ENCODE peak calls at places on chromosomes 6 and 20, in six cellular contexts. One of them, this sample, is unnamed.

GRCh38 chr6:36241728-36242127 is 28.1 kb upstream of the PNPLA1 start:
- DNase-seq in activated T-helper 9 cell treated with anti-CD3 and anti-CD28 coated beads, Interleukin-2, amount 50 U/mL, for 16 hours: no peak
- DNase-seq in mammary epithelial cell: no peak
- DNase-seq in activated CD4-positive, CD25-positive, alpha-beta regulatory T cell: no peak
- DNase-seq in foreskin melanocyte: no peak
- DNase-seq in activated CD4-positive, alpha-beta T cell treated with anti-CD3 and anti-CD28 coated beads for 36 hours: peak
- DNase-seq in this sample: no peak

GRCh38 chr6:28393912-28394662 is 5.5 kb downstream of the ZSCAN12 start:
- DNase-seq in activated T-helper 9 cell treated with anti-CD3 and anti-CD28 coated beads, Interleukin-2, amount 50 U/mL, for 16 hours: no peak
- DNase-seq in mammary epithelial cell: no peak
- DNase-seq in activated CD4-positive, CD25-positive, alpha-beta regulatory T cell: no peak
- DNase-seq in foreskin melanocyte: no peak
- DNase-seq in activated CD4-positive, alpha-beta T cell treated with anti-CD3 and anti-CD28 coated beads for 36 hours: no peak
- DNase-seq in this sample: no peak

GRCh38 chr6:17473554-17473953 is 80.2 kb downstream of the CAP2 start:
- DNase-seq in activated T-helper 9 cell treated with anti-CD3 and anti-CD28 coated beads, Interleukin-2, amount 50 U/mL, for 16 hours: no peak
- DNase-seq in mammary epithelial cell: no peak
- DNase-seq in activated CD4-positive, CD25-positive, alpha-beta regulatory T cell: no peak
- DNase-seq in foreskin melanocyte: peak
- DNase-seq in activated CD4-positive, alpha-beta T cell treated with anti-CD3 and anti-CD28 coated beads for 36 hours: no peak
- DNase-seq in this sample: no peak

GRCh38 chr20:59007758-59008511 is 881 bp upstream of the CTSZ start:
- DNase-seq in activated T-helper 9 cell treated with anti-CD3 and anti-CD28 coated beads, Interleukin-2, amount 50 U/mL, for 16 hours: no peak
- DNase-seq in mammary epithelial cell: no peak
- DNase-seq in activated CD4-positive, CD25-positive, alpha-beta regulatory T cell: no peak
- DNase-seq in foreskin melanocyte: no peak
- DNase-seq in activated CD4-positive, alpha-beta T cell treated with anti-CD3 and anti-CD28 coated beads for 36 hours: no peak
- DNase-seq in this sample: peak

GRCh38 chr20:6707231-6707870 is 60.1 kb upstream of the BMP2 start:
- DNase-seq in activated T-helper 9 cell treated with anti-CD3 and anti-CD28 coated beads, Interleukin-2, amount 50 U/mL, for 16 hours: no peak
- DNase-seq in mammary epithelial cell: no peak
- DNase-seq in activated CD4-positive, CD25-positive, alpha-beta regulatory T cell: no peak
- DNase-seq in foreskin melanocyte: no peak
- DNase-seq in activated CD4-positive, alpha-beta T cell treated with anti-CD3 and anti-CD28 coated beads for 36 hours: no peak
- DNase-seq in this sample: no peak

GRCh38 chr6:127539292-127539691 is 20.2 kb upstream of the MTCL3 start:
- DNase-seq in activated T-helper 9 cell treated with anti-CD3 and anti-CD28 coated beads, Interleukin-2, amount 50 U/mL, for 16 hours: no peak
- DNase-seq in mammary epithelial cell: no peak
- DNase-seq in activated CD4-positive, CD25-positive, alpha-beta regulatory T cell: no peak
- DNase-seq in foreskin melanocyte: no peak
- DNase-seq in activated CD4-positive, alpha-beta T cell treated with anti-CD3 and anti-CD28 coated beads for 36 hours: no peak
- DNase-seq in this sample: no peak

GRCh38 chr20:59823030-59823423 is 110.4 kb downstream of the SYCP2 start:
- DNase-seq in activated T-helper 9 cell treated with anti-CD3 and anti-CD28 coated beads, Interleukin-2, amount 50 U/mL, for 16 hours: no peak
- DNase-seq in mammary epithelial cell: no peak
- DNase-seq in activated CD4-positive, CD25-positive, alpha-beta regulatory T cell: no peak
- DNase-seq in foreskin melanocyte: no peak
- DNase-seq in activated CD4-positive, alpha-beta T cell treated with anti-CD3 and anti-CD28 coated beads for 36 hours: no peak
- DNase-seq in this sample: no peak

GRCh38 chr6:16514249-16514648 is 247.0 kb downstream of the ATXN1 start:
- DNase-seq in activated T-helper 9 cell treated with anti-CD3 and anti-CD28 coated beads, Interleukin-2, amount 50 U/mL, for 16 hours: no peak
- DNase-seq in mammary epithelial cell: peak
- DNase-seq in activated CD4-positive, CD25-positive, alpha-beta regulatory T cell: no peak
- DNase-seq in foreskin melanocyte: no peak
- DNase-seq in activated CD4-positive, alpha-beta T cell treated with anti-CD3 and anti-CD28 coated beads for 36 hours: peak
- DNase-seq in this sample: no peak

GRCh38 chr6:15586528-15586927 is 76.3 kb downstream of the DTNBP1 start:
- DNase-seq in activated T-helper 9 cell treated with anti-CD3 and anti-CD28 coated beads, Interleukin-2, amount 50 U/mL, for 16 hours: no peak
- DNase-seq in mammary epithelial cell: no peak
- DNase-seq in activated CD4-positive, CD25-positive, alpha-beta regulatory T cell: no peak
- DNase-seq in foreskin melanocyte: no peak
- DNase-seq in activated CD4-positive, alpha-beta T cell treated with anti-CD3 and anti-CD28 coated beads for 36 hours: peak
- DNase-seq in this sample: no peak

GRCh38 chr20:7967199-7967844 is 27.1 kb upstream of the HAO1 start:
- DNase-seq in activated T-helper 9 cell treated with anti-CD3 and anti-CD28 coated beads, Interleukin-2, amount 50 U/mL, for 16 hours: no peak
- DNase-seq in mammary epithelial cell: peak
- DNase-seq in activated CD4-positive, CD25-positive, alpha-beta regulatory T cell: no peak
- DNase-seq in foreskin melanocyte: no peak
- DNase-seq in activated CD4-positive, alpha-beta T cell treated with anti-CD3 and anti-CD28 coated beads for 36 hours: no peak
- DNase-seq in this sample: no peak

GRCh38 chr6:150747155-150747554 is 118.3 kb upstream of the MTHFD1L start:
- DNase-seq in activated T-helper 9 cell treated with anti-CD3 and anti-CD28 coated beads, Interleukin-2, amount 50 U/mL, for 16 hours: no peak
- DNase-seq in mammary epithelial cell: no peak
- DNase-seq in activated CD4-positive, CD25-positive, alpha-beta regulatory T cell: no peak
- DNase-seq in foreskin melanocyte: no peak
- DNase-seq in activated CD4-positive, alpha-beta T cell treated with anti-CD3 and anti-CD28 coated beads for 36 hours: no peak
- DNase-seq in this sample: no peak

GRCh38 chr6:157748839-157749571 is 74.0 kb upstream of the SNX9 start:
- DNase-seq in activated T-helper 9 cell treated with anti-CD3 and anti-CD28 coated beads, Interleukin-2, amount 50 U/mL, for 16 hours: no peak
- DNase-seq in mammary epithelial cell: no peak
- DNase-seq in activated CD4-positive, CD25-positive, alpha-beta regulatory T cell: no peak
- DNase-seq in foreskin melanocyte: no peak
- DNase-seq in activated CD4-positive, alpha-beta T cell treated with anti-CD3 and anti-CD28 coated beads for 36 hours: no peak
- DNase-seq in this sample: no peak

GRCh38 chr6:39961178-39961577 is 26.9 kb upstream of the MOCS1 start:
- DNase-seq in activated T-helper 9 cell treated with anti-CD3 and anti-CD28 coated beads, Interleukin-2, amount 50 U/mL, for 16 hours: no peak
- DNase-seq in mammary epithelial cell: peak
- DNase-seq in activated CD4-positive, CD25-positive, alpha-beta regulatory T cell: no peak
- DNase-seq in foreskin melanocyte: no peak
- DNase-seq in activated CD4-positive, alpha-beta T cell treated with anti-CD3 and anti-CD28 coated beads for 36 hours: no peak
- DNase-seq in this sample: no peak

GRCh38 chr6:52788478-52788877 is 15.1 kb downstream of the GSTA1 start:
- DNase-seq in activated T-helper 9 cell treated with anti-CD3 and anti-CD28 coated beads, Interleukin-2, amount 50 U/mL, for 16 hours: no peak
- DNase-seq in mammary epithelial cell: no peak
- DNase-seq in activated CD4-positive, CD25-positive, alpha-beta regulatory T cell: no peak
- DNase-seq in foreskin melanocyte: no peak
- DNase-seq in activated CD4-positive, alpha-beta T cell treated with anti-CD3 and anti-CD28 coated beads for 36 hours: no peak
- DNase-seq in this sample: no peak

GRCh38 chr6:166716910-166717617 is 90.0 kb upstream of the RPS6KA2 start:
- DNase-seq in activated T-helper 9 cell treated with anti-CD3 and anti-CD28 coated beads, Interleukin-2, amount 50 U/mL, for 16 hours: no peak
- DNase-seq in mammary epithelial cell: no peak
- DNase-seq in activated CD4-positive, CD25-positive, alpha-beta regulatory T cell: no peak
- DNase-seq in foreskin melanocyte: no peak
- DNase-seq in activated CD4-positive, alpha-beta T cell treated with anti-CD3 and anti-CD28 coated beads for 36 hours: no peak
- DNase-seq in this sample: no peak

GRCh38 chr20:3896302-3896701 is 7.1 kb downstream of the PANK2 start:
- DNase-seq in activated T-helper 9 cell treated with anti-CD3 and anti-CD28 coated beads, Interleukin-2, amount 50 U/mL, for 16 hours: no peak
- DNase-seq in mammary epithelial cell: no peak
- DNase-seq in activated CD4-positive, CD25-positive, alpha-beta regulatory T cell: no peak
- DNase-seq in foreskin melanocyte: no peak
- DNase-seq in activated CD4-positive, alpha-beta T cell treated with anti-CD3 and anti-CD28 coated beads for 36 hours: no peak
- DNase-seq in this sample: no peak

GRCh38 chr20:54111460-54111859 is 41.1 kb upstream of the BCAS1 start:
- DNase-seq in activated T-helper 9 cell treated with anti-CD3 and anti-CD28 coated beads, Interleukin-2, amount 50 U/mL, for 16 hours: no peak
- DNase-seq in mammary epithelial cell: no peak
- DNase-seq in activated CD4-positive, CD25-positive, alpha-beta regulatory T cell: no peak
- DNase-seq in foreskin melanocyte: no peak
- DNase-seq in activated CD4-positive, alpha-beta T cell treated with anti-CD3 and anti-CD28 coated beads for 36 hours: no peak
- DNase-seq in this sample: no peak

GRCh38 chr20:51848346-51848745 is 46.0 kb upstream of the SALL4 start:
- DNase-seq in activated T-helper 9 cell treated with anti-CD3 and anti-CD28 coated beads, Interleukin-2, amount 50 U/mL, for 16 hours: no peak
- DNase-seq in mammary epithelial cell: no peak
- DNase-seq in activated CD4-positive, CD25-positive, alpha-beta regulatory T cell: no peak
- DNase-seq in foreskin melanocyte: peak
- DNase-seq in activated CD4-positive, alpha-beta T cell treated with anti-CD3 and anti-CD28 coated beads for 36 hours: no peak
- DNase-seq in this sample: no peak